ENCODE peak calls at places on chromosome 6, in eight cellular contexts. One of them, this sample, is unnamed.

GRCh38 chr6:97026298-97026697 is 101.8 kb downstream of the KLHL32 start:
- DNase-seq in effector CD4-positive, alpha-beta T cell: no peak
- DNase-seq in NCI-H2081: peak; percentile 53
- DNase-seq in IMR-90: no peak
- DNase-seq in fibroblast of the aortic adventitia: no peak
- DNase-seq in AG08396: no peak
- DNase-seq in effector memory CD8-positive, alpha-beta T cell: no peak
- DNase-seq in small intestine: no peak
- DNase-seq in this sample: no peak

GRCh38 chr6:151804585-151805285 is 2.7 kb upstream of the ESR1 start:
- DNase-seq in effector memory CD8-positive, alpha-beta T cell: no peak
- DNase-seq in fibroblast of the aortic adventitia: no peak
- DNase-seq in AG08396: no peak
- DNase-seq in small intestine: no peak
- DNase-seq in NCI-H2081: no peak
- DNase-seq in effector CD4-positive, alpha-beta T cell: no peak
- DNase-seq in IMR-90: no peak
- DNase-seq in this sample: no peak

GRCh38 chr6:151242420-151242841 is 2.7 kb downstream of the AKAP12 start:
- DNase-seq in small intestine: no peak
- DNase-seq in effector CD4-positive, alpha-beta T cell: no peak
- DNase-seq in IMR-90: no peak
- DNase-seq in effector memory CD8-positive, alpha-beta T cell: no peak
- DNase-seq in fibroblast of the aortic adventitia: peak; percentile 47
- DNase-seq in NCI-H2081: no peak
- DNase-seq in AG08396: no peak
- DNase-seq in this sample: no peak

GRCh38 chr6:152310371-152310954 is 326.7 kb downstream of the SYNE1 start:
- DNase-seq in IMR-90: no peak
- DNase-seq in NCI-H2081: no peak
- DNase-seq in fibroblast of the aortic adventitia: no peak
- DNase-seq in effector memory CD8-positive, alpha-beta T cell: no peak
- DNase-seq in effector CD4-positive, alpha-beta T cell: no peak
- DNase-seq in small intestine: no peak
- DNase-seq in AG08396: no peak
- DNase-seq in this sample: no peak

GRCh38 chr6:3725145-3726015 is 26.1 kb downstream of the PXDC1 start:
- DNase-seq in effector memory CD8-positive, alpha-beta T cell: no peak
- DNase-seq in fibroblast of the aortic adventitia: no peak
- DNase-seq in small intestine: no peak
- DNase-seq in NCI-H2081: no peak
- DNase-seq in AG08396: no peak
- DNase-seq in effector CD4-positive, alpha-beta T cell: no peak
- DNase-seq in IMR-90: no peak
- DNase-seq in this sample: no peak

GRCh38 chr6:22146581-22147468 is 150.0 kb downstream of the PRL start:
- DNase-seq in IMR-90: no peak
- DNase-seq in NCI-H2081: peak; percentile 47
- DNase-seq in small intestine: no peak
- DNase-seq in effector memory CD8-positive, alpha-beta T cell: no peak
- DNase-seq in AG08396: peak; percentile 12
- DNase-seq in effector CD4-positive, alpha-beta T cell: no peak
- DNase-seq in fibroblast of the aortic adventitia: no peak
- DNase-seq in this sample: no peak

GRCh38 chr6:39934060-39934757 is at the start of gene MOCS1:
- DNase-seq in small intestine: peak; percentile 83
- DNase-seq in AG08396: peak; percentile 92
- DNase-seq in fibroblast of the aortic adventitia: peak; percentile 60
- DNase-seq in effector memory CD8-positive, alpha-beta T cell: no peak
- DNase-seq in effector CD4-positive, alpha-beta T cell: no peak
- DNase-seq in NCI-H2081: peak; percentile 61
- DNase-seq in IMR-90: peak; percentile 47
- DNase-seq in this sample: peak; percentile 24

GRCh38 chr6:108585921-108586320 is 25.2 kb downstream of the FOXO3 start:
- DNase-seq in small intestine: no peak
- DNase-seq in fibroblast of the aortic adventitia: no peak
- DNase-seq in IMR-90: no peak
- DNase-seq in effector memory CD8-positive, alpha-beta T cell: no peak
- DNase-seq in effector CD4-positive, alpha-beta T cell: no peak
- DNase-seq in NCI-H2081: no peak
- DNase-seq in AG08396: no peak
- DNase-seq in this sample: no peak

GRCh38 chr6:132132420-132132819 is 181.2 kb upstream of the CCN2 start:
- DNase-seq in small intestine: no peak
- DNase-seq in fibroblast of the aortic adventitia: peak; percentile 73
- DNase-seq in effector memory CD8-positive, alpha-beta T cell: no peak
- DNase-seq in IMR-90: peak; percentile 58
- DNase-seq in NCI-H2081: no peak
- DNase-seq in effector CD4-positive, alpha-beta T cell: no peak
- DNase-seq in AG08396: no peak
- DNase-seq in this sample: no peak

GRCh38 chr6:116047173-116047933 is 13.3 kb downstream of the FRK start:
- DNase-seq in AG08396: peak; percentile 15
- DNase-seq in NCI-H2081: no peak
- DNase-seq in fibroblast of the aortic adventitia: no peak
- DNase-seq in effector CD4-positive, alpha-beta T cell: no peak
- DNase-seq in small intestine: peak; percentile 91
- DNase-seq in IMR-90: peak; percentile 50
- DNase-seq in effector memory CD8-positive, alpha-beta T cell: no peak
- DNase-seq in this sample: no peak

GRCh38 chr6:119581220-119581619 is 231.7 kb upstream of the MAN1A1 start:
- DNase-seq in IMR-90: no peak
- DNase-seq in NCI-H2081: no peak
- DNase-seq in fibroblast of the aortic adventitia: no peak
- DNase-seq in effector memory CD8-positive, alpha-beta T cell: no peak
- DNase-seq in small intestine: no peak
- DNase-seq in AG08396: no peak
- DNase-seq in effector CD4-positive, alpha-beta T cell: no peak
- DNase-seq in this sample: no peak

GRCh38 chr6:82362144-82362543 is 1.5 kb upstream of the TPBG start:
- DNase-seq in small intestine: no peak
- DNase-seq in IMR-90: no peak
- DNase-seq in AG08396: no peak
- DNase-seq in effector memory CD8-positive, alpha-beta T cell: no peak
- DNase-seq in fibroblast of the aortic adventitia: peak; percentile 51
- DNase-seq in effector CD4-positive, alpha-beta T cell: no peak
- DNase-seq in NCI-H2081: no peak
- DNase-seq in this sample: no peak

GRCh38 chr6:113351183-113351834 is 505.8 kb upstream of the MARCKS start:
- DNase-seq in effector memory CD8-positive, alpha-beta T cell: no peak
- DNase-seq in small intestine: no peak
- DNase-seq in effector CD4-positive, alpha-beta T cell: no peak
- DNase-seq in fibroblast of the aortic adventitia: peak; percentile 88
- DNase-seq in NCI-H2081: no peak
- DNase-seq in IMR-90: peak; percentile 83
- DNase-seq in AG08396: no peak
- DNase-seq in this sample: no peak

GRCh38 chr6:3797231-3798200 is 46.0 kb upstream of the PXDC1 start:
- DNase-seq in effector CD4-positive, alpha-beta T cell: no peak
- DNase-seq in NCI-H2081: no peak
- DNase-seq in small intestine: no peak
- DNase-seq in IMR-90: peak; percentile 79
- DNase-seq in effector memory CD8-positive, alpha-beta T cell: no peak
- DNase-seq in fibroblast of the aortic adventitia: peak; percentile 92
- DNase-seq in AG08396: peak; percentile 60
- DNase-seq in this sample: no peak

This sample was measured in NCI-H526 treated with DMSO at 0.1 percent for 48 hours.